ENCODE peak calls at places on chromosomes 2 and 18, in eight cellular contexts. P is bronchial epithelial cell, F is dorsolateral prefrontal cortex, Z is heart left ventricle, K is transverse colon, N is cardiac muscle cell, X is neuronal stem cell, W is adrenal gland. C is an unnamed sample.

GRCh38 chr2:68365087-68365486 is at the start of gene PLEK:
- DNase-seq in P (no peak), F (no peak), Z (peak; percentile 65), K (peak; percentile 72), N (no peak), X (no peak), W (peak; percentile 39), C (no peak)

GRCh38 chr2:96156011-96156820 is 11.0 kb upstream of the DUSP2 start:
- DNase-seq in P (no peak), F (no peak), Z (no peak), K (no peak), N (no peak), X (no peak), W (no peak), C (peak; percentile 22)

GRCh38 chr2:207055254-207055653 is 110.5 kb downstream of the KLF7 start:
- DNase-seq in P (no peak), F (no peak), Z (no peak), K (no peak), N (no peak), X (no peak), W (no peak), C (no peak)

GRCh38 chr2:53490659-53491058 is 276.9 kb upstream of the CHAC2 start:
- DNase-seq in P (peak; percentile 17), F (peak; percentile 19), Z (peak; percentile 51), K (peak; percentile 11), N (peak; percentile 19), X (no peak), W (peak; percentile 13), C (no peak)

GRCh38 chr2:9692392-9693137 is 61.8 kb upstream of the YWHAQ start:
- DNase-seq in P (no peak), F (peak; percentile 29), Z (peak; percentile 63), K (peak; percentile 33), N (peak; percentile 21), X (no peak), W (no peak), C (peak; percentile 67)

GRCh38 chr2:225052703-225053102 is 10.4 kb upstream of the DOCK10 start:
- DNase-seq in P (no peak), F (no peak), Z (no peak), K (no peak), N (no peak), X (no peak), W (no peak), C (no peak)

GRCh38 chr2:241804326-241805276 is 4.4 kb upstream of the NEU4 start:
- DNase-seq in P (no peak), F (peak; percentile 32), Z (peak; percentile 24), K (no peak), N (peak; percentile 61), X (no peak), W (no peak), C (peak; percentile 76)

GRCh38 chr2:239910851-239911629 is 114.1 kb downstream of the NDUFA10 start:
- DNase-seq in P (peak; percentile 4), F (no peak), Z (no peak), K (no peak), N (no peak), X (no peak), W (no peak), C (peak; percentile 30)

GRCh38 chr2:55153564-55154315 is 78.4 kb downstream of the CLHC1 start:
- DNase-seq in P (peak; percentile 77), F (no peak), Z (no peak), K (no peak), N (peak; percentile 51), X (no peak), W (no peak), C (no peak)

GRCh38 chr18:33372442-33372841 is 68.1 kb downstream of the CCDC178 start:
- DNase-seq in P (no peak), F (no peak), Z (no peak), K (no peak), N (no peak), X (no peak), W (no peak), C (no peak)

GRCh38 chr18:50745946-50746345 is 73.9 kb downstream of the MRO start:
- DNase-seq in P (no peak), F (no peak), Z (no peak), K (no peak), N (no peak), X (no peak), W (no peak), C (no peak)

GRCh38 chr2:157784169-157784822 is 91.8 kb downstream of the ACVR1 start:
- DNase-seq in P (peak; percentile 91), F (peak; percentile 56), Z (peak; percentile 58), K (peak; percentile 77), N (peak; percentile 40), X (no peak), W (no peak), C (no peak)

GRCh38 chr2:144522741-144523605 is 3.1 kb upstream of the ZEB2 start:
- DNase-seq in P (no peak), F (no peak), Z (no peak), K (no peak), N (no peak), X (no peak), W (no peak), C (peak; percentile 82)
- H3K27me3 ChIP-seq in P (peaks cover 55% of the 10 kb centered on the region), F (no peaks in the 10 kb centered on the region), Z (no peaks in the 10 kb centered on the region), K (peaks cover 87% of the 10 kb centered on the region), N (no peaks in the 10 kb centered on the region), X (no peaks in the 10 kb centered on the region), W (no peaks in the 10 kb centered on the region), C (peaks cover 44% of the 10 kb centered on the region)

GRCh38 chr2:46748121-46748520 is 167.5 kb downstream of the MCFD2 start:
- DNase-seq in P (no peak), F (no peak), Z (no peak), K (no peak), N (no peak), X (no peak), W (no peak), C (no peak)

GRCh38 chr2:46751897-46752296 is 163.7 kb downstream of the MCFD2 start:
- DNase-seq in P (no peak), F (no peak), Z (no peak), K (no peak), N (no peak), X (no peak), W (no peak), C (no peak)

GRCh38 chr2:46747297-46747818 is 168.2 kb downstream of the MCFD2 start:
- DNase-seq in P (no peak), F (no peak), Z (no peak), K (no peak), N (peak; percentile 58), X (no peak), W (no peak), C (no peak)

DNA sequence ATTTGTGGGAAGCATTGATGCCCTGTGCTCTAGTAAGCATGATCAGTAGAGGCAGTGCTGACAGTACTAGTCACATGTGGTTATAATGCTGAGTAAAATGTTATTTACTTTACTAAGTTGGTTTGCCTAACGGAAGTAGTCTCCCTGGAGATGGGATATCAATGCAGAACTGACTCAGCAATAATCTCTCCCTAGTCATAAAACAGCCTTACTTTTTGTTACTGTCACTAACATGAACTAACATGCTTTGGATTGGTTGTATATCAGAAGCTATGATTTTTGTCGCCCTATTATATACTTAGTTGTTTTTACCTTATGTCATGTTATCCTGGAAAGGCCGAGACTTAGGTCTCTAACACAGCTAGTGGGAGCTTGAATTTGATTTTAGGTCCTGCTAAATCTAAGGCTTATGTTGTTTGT is 166.6 kb downstream of the MCFD2 start:
- DNase-seq in P (peak; percentile 97), F (no peak), Z (no peak), K (no peak), N (peak; percentile 83), X (no peak), W (no peak), C (no peak)
- H3K4me3 ChIP-seq in P (no peak overlapping the region), F (no peak overlapping the region), Z (no peak overlapping the region), K (no peak overlapping the region), N (no peak overlapping the region), X (no peak overlapping the region), W (no peak overlapping the region), C (no peak overlapping the region)

GRCh38 chr2:85978883-85979780 is 90.3 kb upstream of the ST3GAL5 start:
- DNase-seq in P (no peak), F (no peak), Z (no peak), K (no peak), N (no peak), X (no peak), W (no peak), C (no peak)
- H3K27me3 ChIP-seq in P (peaks cover 2% of the 10 kb centered on the region), F (no peaks in the 10 kb centered on the region), Z (peaks cover 45% of the 10 kb centered on the region), K (no peaks in the 10 kb centered on the region), N (no peaks in the 10 kb centered on the region), X (no peaks in the 10 kb centered on the region), W (no peaks in the 10 kb centered on the region), C (no peaks in the 10 kb centered on the region)

GRCh38 chr2:110166246-110166645 is 38.6 kb downstream of the NPHP1 start:
- DNase-seq in P (no peak), F (no peak), Z (no peak), K (no peak), N (peak; percentile 54), X (no peak), W (no peak), C (no peak)

GRCh38 chr2:110170102-110170501 is 34.7 kb downstream of the NPHP1 start:
- DNase-seq in P (no peak), F (no peak), Z (no peak), K (no peak), N (no peak), X (no peak), W (no peak), C (no peak)

GRCh38 chr2:110172506-110172905 is 32.3 kb downstream of the NPHP1 start:
- DNase-seq in P (no peak), F (no peak), Z (no peak), K (no peak), N (no peak), X (no peak), W (no peak), C (no peak)

GRCh38 chr2:110167326-110167955 is 37.4 kb downstream of the NPHP1 start:
- DNase-seq in P (no peak), F (no peak), Z (no peak), K (no peak), N (peak; percentile 34), X (no peak), W (no peak), C (peak; percentile 12)
- H3K4me3 ChIP-seq in P (no peak overlapping the region), F (no peak overlapping the region), Z (no peak overlapping the region), K (no peak overlapping the region), N (no peak overlapping the region), X (no peak overlapping the region), W (no peak overlapping the region), C (no peak overlapping the region)